ENCODE peak calls at places on chromosome 12, in eight cellular contexts. S, E, A, N, M, R, L and B are unnamed samples.

GRCh38 chr12:7100239-7100638 is 8.0 kb upstream of the C1R start:
- DNase-seq in A (no peak), N (no peak), L (no peak), S (no peak), R (no peak), M (no peak), E (no peak), B (no peak)

GRCh38 chr12:44812062-44812461 is 64.1 kb downstream of the NELL2 start:
- DNase-seq in R (no peak), L (peak; percentile 59), M (peak; percentile 59), E (no peak), A (no peak), S (no peak), N (peak; percentile 16), B (no peak)

GRCh38 chr12:19988918-19989317 is 379.4 kb upstream of the PDE3A start:
- DNase-seq in L (no peak), A (no peak), N (no peak), M (no peak), E (no peak), R (no peak), S (no peak), B (no peak)

GRCh38 chr12:56565510-56566101 is 44.0 kb downstream of the RBMS2 start:
- DNase-seq in N (peak; percentile 37), E (no peak), A (peak; percentile 54), M (peak; percentile 63), L (peak; percentile 22), S (no peak), R (no peak), B (no peak)

GRCh38 chr12:89676935-89677334 is 31.7 kb downstream of the ATP2B1 start:
- DNase-seq in E (no peak), S (no peak), L (no peak), N (no peak), R (no peak), A (no peak), M (no peak), B (no peak)

GRCh38 chr12:132771126-132771838 is 9.7 kb upstream of the ANKLE2 start:
- DNase-seq in M (no peak), E (no peak), A (no peak), L (peak; percentile 41), R (no peak), S (no peak), N (no peak), B (no peak)

GRCh38 chr12:116164976-116165425 is 112.5 kb downstream of the MED13L start:
- DNase-seq in L (no peak), A (no peak), N (peak; percentile 82), E (no peak), M (no peak), R (no peak), S (no peak), B (no peak)

GRCh38 chr12:122040579-122041386 is 19.1 kb downstream of the BCL7A start:
- DNase-seq in S (no peak), N (no peak), M (peak; percentile 41), E (no peak), L (no peak), R (no peak), A (peak; percentile 80), B (no peak)

GRCh38 chr12:80756875-80757274 is 40.2 kb downstream of the MYF5 start:
- DNase-seq in M (no peak), N (no peak), L (no peak), R (no peak), E (peak; percentile 17), S (no peak), A (no peak), B (no peak)

GRCh38 chr12:57832966-57833365 is 13.6 kb downstream of the CTDSP2 start:
- DNase-seq in E (no peak), L (no peak), S (no peak), R (no peak), N (no peak), A (no peak), M (peak; percentile 22), B (no peak)

GRCh38 chr12:63845726-63846125 is 1.2 kb downstream of the SRGAP1 start:
- DNase-seq in N (peak; percentile 73), A (peak; percentile 88), L (no peak), R (no peak), M (no peak), E (no peak), S (no peak), B (no peak)

GRCh38 chr12:52210186-52210924 is 18.5 kb upstream of the KRT80 start:
- DNase-seq in R (no peak), M (no peak), A (no peak), E (no peak), S (no peak), N (peak; percentile 92), L (no peak), B (no peak)

GRCh38 chr12:6375269-6376078 is at the start of gene SCNN1A:
- DNase-seq in N (no peak), A (no peak), S (no peak), M (peak; percentile 97), R (no peak), E (no peak), L (no peak), B (no peak)

GRCh38 chr12:132522586-132523380 is 32.8 kb downstream of the FBRSL1 start:
- DNase-seq in S (no peak), A (no peak), M (no peak), E (no peak), L (no peak), R (peak; percentile 47), N (no peak), B (no peak)

GRCh38 chr12:1812650-1813302 is 7.6 kb upstream of the LRTM2 start:
- DNase-seq in A (peak; percentile 79), E (no peak), M (no peak), R (no peak), S (no peak), L (no peak), N (peak; percentile 18), B (no peak)

GRCh38 chr12:124853781-124854636 is 9.7 kb downstream of the SCARB1 start:
- DNase-seq in N (no peak), R (no peak), A (peak; percentile 60), E (no peak), L (no peak), M (no peak), S (no peak), B (no peak)

GRCh38 chr12:124617615-124618014 is 50.2 kb upstream of the NCOR2 start:
- DNase-seq in M (no peak), L (no peak), E (no peak), S (no peak), A (no peak), R (no peak), N (no peak), B (no peak)